ENCODE peak calls at places on chromosome 5, in six cellular contexts. Y is heart right ventricle, P is prostate gland, U is HepG2, T is HCT116, I is hepatocyte. Q is an unnamed sample. For H3K4me1, the result is how much of the 10 kb centered on the place peaks cover.

GRCh38 chr5:32645246-32645645 is 59.9 kb downstream of the SUB1 start:
- DNase-seq in Y (no peak), P (no peak), U (no peak), T (no peak), I (no peak), Q (no peak)

GRCh38 chr5:142323480-142324376 is 1.1 kb downstream of the SPRY4 start:
- DNase-seq in Y (peak), P (no peak), U (no peak), T (no peak), I (peak), Q (no peak)

GRCh38 chr5:33631786-33632185 is 191.0 kb downstream of the TARS1 start:
- DNase-seq in Y (no peak), P (no peak), U (no peak), T (no peak), I (no peak), Q (no peak)

GRCh38 chr5:134005415-134006118 is 792 bp upstream of the VDAC1 start:
- DNase-seq in Y (peak), P (peak), U (no peak), T (no peak), I (peak), Q (no peak)

GRCh38 chr5:34490501-34491250 is 165.5 kb upstream of the RAI14 start:
- DNase-seq in Y (no peak), P (no peak), U (peak), T (no peak), I (no peak), Q (no peak)

GRCh38 chr5:136811086-136811485 is 445.7 kb upstream of the TRPC7 start:
- DNase-seq in Y (no peak), P (no peak), U (no peak), T (no peak), I (no peak), Q (no peak)

GRCh38 chr5:149143470-149143869 is 2.2 kb downstream of the ABLIM3 start:
- DNase-seq in Y (no peak), P (no peak), U (no peak), T (no peak), I (no peak), Q (no peak)

GRCh38 chr5:78927657-78928282 is 57.3 kb downstream of the ARSB start:
- DNase-seq in Y (no peak), P (no peak), U (peak), T (peak), I (peak), Q (no peak)

GRCh38 chr5:59799668-59800374 is 93.7 kb downstream of the PDE4D start:
- DNase-seq in Y (no peak), P (peak), U (peak), T (peak), I (peak), Q (no peak)

GRCh38 chr5:140672455-140673186 is 755 bp downstream of the DND1 start:
- DNase-seq in Y (peak), P (no peak), U (no peak), T (no peak), I (peak), Q (no peak)

GRCh38 chr5:180129291-180130190 is 58.0 kb upstream of the RNF130 start:
- DNase-seq in Y (no peak), P (no peak), U (no peak), T (no peak), I (peak), Q (no peak)
- H3K27ac ChIP-seq in Y (no peak), P (no peak), U (no peak), T (no peak), I (no peak), Q (no peak)

DNA sequence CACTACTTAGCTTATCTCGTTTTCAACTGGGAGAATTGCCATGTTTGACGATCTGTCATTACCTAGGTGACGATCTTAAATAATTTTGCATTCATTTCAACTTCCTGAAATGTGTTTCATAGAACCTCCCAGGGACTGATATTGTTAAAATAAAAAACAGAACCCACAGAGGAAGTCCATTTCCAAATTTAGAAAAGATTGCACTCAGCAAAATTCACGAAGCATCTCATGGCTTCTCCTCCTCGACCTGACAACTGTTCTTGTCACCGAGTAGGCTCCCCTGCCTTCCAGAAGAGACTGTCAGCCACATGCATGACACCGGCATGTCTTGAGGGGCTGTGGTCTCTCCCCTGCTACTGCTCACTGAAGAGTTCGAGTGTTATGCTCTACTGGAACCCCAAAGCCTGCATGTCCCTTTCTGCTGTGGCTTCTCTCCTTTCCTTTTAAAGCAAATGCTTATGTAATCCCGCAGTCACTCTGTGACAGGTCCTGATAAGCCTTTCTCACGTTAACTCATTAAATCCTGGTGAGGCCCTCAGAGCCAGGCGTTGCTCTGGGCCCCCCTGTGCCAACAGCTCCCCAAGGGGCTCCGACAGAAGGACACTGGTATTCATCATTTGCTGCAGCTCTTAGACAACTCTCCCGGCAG is 26.8 kb upstream of the ANKRD33B start:
- DNase-seq in Y (no peak), P (no peak), U (no peak), T (no peak), I (no peak), Q (no peak)
- TF ChIP-seq CTCF in Y (no peak), P (no peak), U (no peak), T (no peak), I (no peak), Q (no peak)

GRCh38 chr5:139592289-139592688 is 31.1 kb downstream of the UBE2D2 start:
- DNase-seq in Y (no peak), P (no peak), U (no peak), T (no peak), I (no peak), Q (no peak)
- H3K4me1 ChIP-seq in Y (under half), P (under half), U (under half), T (under half), I (under half), Q (under half)

DNA sequence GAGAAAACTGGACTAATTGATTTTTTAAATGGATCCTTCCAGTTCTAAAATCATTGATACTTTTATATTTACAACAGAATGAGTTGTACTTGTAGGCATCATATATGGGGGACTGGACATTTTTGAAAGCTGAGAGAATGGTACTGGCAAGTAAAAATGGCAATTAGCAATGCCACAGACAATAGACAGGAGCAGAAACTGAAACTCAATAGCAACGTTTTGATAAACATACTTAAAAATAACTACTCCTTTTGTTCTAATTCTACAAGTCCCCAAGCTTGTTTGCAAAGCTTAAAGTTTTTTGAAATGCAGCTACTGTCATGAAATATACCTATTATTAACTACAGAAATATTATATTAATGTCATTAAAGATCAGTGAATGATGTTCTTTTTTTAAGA is 52.8 kb upstream of the FBXL7 start:
- DNase-seq in Y (no peak), P (no peak), U (no peak), T (no peak), I (no peak), Q (no peak)
- H3K27ac ChIP-seq in Y (no peak), P (no peak), U (no peak), T (no peak), I (no peak), Q (no peak)

DNA sequence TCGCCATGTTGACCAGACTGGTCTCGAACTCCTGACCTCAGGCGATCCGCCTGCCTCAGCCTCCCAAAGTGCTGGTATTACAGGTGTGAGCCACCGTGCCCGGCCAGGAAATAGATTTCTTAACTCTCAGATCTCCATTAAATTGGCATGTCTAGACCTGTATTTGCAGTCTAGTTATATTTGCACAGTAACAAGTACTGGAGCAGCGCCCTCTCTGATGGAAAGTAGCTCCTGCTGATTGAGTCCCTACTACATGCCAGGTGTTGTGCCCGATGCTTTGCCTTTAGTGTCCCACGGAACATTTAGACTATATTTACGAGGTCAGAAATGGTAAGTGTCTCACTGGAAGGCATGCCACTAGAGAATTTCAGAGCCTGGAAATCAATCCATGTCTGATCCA is 15.8 kb upstream of the TMED9 start:
- DNase-seq in Y (no peak), P (no peak), U (peak), T (no peak), I (no peak), Q (peak)
- TF ChIP-seq CTCF in Y (no peak), P (peak), U (peak), T (no peak), I (no peak), Q (peak)

GRCh38 chr5:135013445-135013844 is 20.6 kb downstream of the PITX1 start:
- DNase-seq in Y (no peak), P (no peak), U (no peak), T (no peak), I (no peak), Q (no peak)
- H3K4me1 ChIP-seq in Y (under half), P (under half), U (under half), T (under half), I (under half), Q (under half)

DNA sequence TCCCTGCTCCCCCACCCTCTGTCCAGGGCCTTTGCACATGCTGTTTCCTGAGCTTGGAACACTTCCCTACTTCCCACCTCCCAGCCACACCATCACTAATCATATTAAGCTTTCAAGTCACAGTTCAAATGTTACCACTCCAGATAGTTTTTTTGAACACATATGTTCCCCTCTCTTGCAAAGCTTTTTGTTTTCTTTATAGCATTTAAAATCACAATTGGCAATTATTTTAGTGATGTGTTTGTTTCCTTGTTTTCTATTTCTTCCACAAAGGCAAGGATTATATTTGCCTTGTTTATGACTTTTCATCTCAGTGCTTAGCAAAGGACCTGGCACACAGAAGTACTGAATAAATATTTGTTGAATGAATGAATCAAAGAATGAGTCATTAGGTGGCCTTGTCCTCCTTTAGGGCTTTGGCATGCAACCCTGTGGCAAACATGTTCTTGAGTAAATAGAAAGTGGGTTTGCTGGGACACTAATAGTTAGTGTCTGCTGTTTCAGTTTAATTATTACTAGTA is 386.8 kb downstream of the FGF10 start:
- DNase-seq in Y (no peak), P (peak), U (peak), T (peak), I (peak), Q (peak)
- H3K27ac ChIP-seq in Y (no peak), P (no peak), U (peak), T (no peak), I (peak), Q (no peak)

GRCh38 chr5:179143446-179143845 is 83.3 kb downstream of the ZNF354C start:
- DNase-seq in Y (no peak), P (no peak), U (peak), T (peak), I (peak), Q (no peak)
- TF ChIP-seq CTCF in Y (no peak), P (no peak), U (no peak), T (no peak), I (peak), Q (no peak)

GRCh38 chr5:154476343-154477213 is 1.4 kb downstream of the HAND1 start:
- DNase-seq in Y (no peak), P (no peak), U (no peak), T (no peak), I (no peak), Q (no peak)
- H3K4me1 ChIP-seq in Y (under half), P (under half), U (under half), T (under half), I (under half), Q (under half)

GRCh38 chr5:1524799-1525623 is 1.3 kb upstream of the LPCAT1 start:
- DNase-seq in Y (no peak), P (no peak), U (no peak), T (no peak), I (no peak), Q (no peak)
- H3K27ac ChIP-seq in Y (no peak), P (no peak), U (no peak), T (peak), I (no peak), Q (no peak)